ENCODE peak calls at places on chromosomes 5 and 9, in seven cellular contexts. B, L, G, A, C, H and Y are unnamed samples.

GRCh38 chr9:133054194-133054890 is 7.4 kb upstream of the CEL start:
- DNase-seq in G (no peak), L (no peak), B (no peak), A (no peak), H (no peak), C (no peak), Y (no peak)

GRCh38 chr5:1010181-1010510 is 1.5 kb downstream of the NKD2 start:
- DNase-seq in B (peak), C (no peak), A (no peak), H (no peak), G (no peak), L (peak), Y (no peak)

GRCh38 chr5:50667653-50668403 is 1.4 kb downstream of the PARP8 start:
- DNase-seq in G (peak), A (peak), B (peak), H (peak), L (peak), C (peak), Y (peak)

GRCh38 chr5:64612349-64612961 is 77.8 kb upstream of the SHISAL2B start:
- DNase-seq in B (peak), C (peak), L (peak), H (no peak), G (peak), A (peak), Y (peak)

GRCh38 chr9:128098936-128099931 is 28.3 kb downstream of the PTGES2 start:
- DNase-seq in G (no peak), A (no peak), B (no peak), L (no peak), H (peak), C (no peak), Y (no peak)

GRCh38 chr9:114518599-114519022 is 13.3 kb upstream of the WHRN start:
- DNase-seq in C (no peak), L (peak), H (no peak), G (no peak), B (no peak), A (no peak), Y (no peak)

GRCh38 chr5:59188415-59189225 is 605.7 kb downstream of the RAB3C start:
- DNase-seq in H (no peak), L (peak), A (peak), G (peak), B (peak), C (peak), Y (peak)

GRCh38 chr5:130546216-130546615 is 618.8 kb downstream of the HINT1 start:
- DNase-seq in A (peak), H (no peak), G (no peak), B (no peak), C (no peak), L (no peak), Y (no peak)

GRCh38 chr9:133525677-133526076 is 918 bp upstream of the MYMK start:
- DNase-seq in L (no peak), H (no peak), G (no peak), A (no peak), B (no peak), C (no peak), Y (no peak)

GRCh38 chr5:82593481-82593880 is 315.3 kb upstream of the RPS23 start:
- DNase-seq in L (no peak), C (no peak), B (no peak), A (no peak), G (no peak), H (no peak), Y (no peak)